ENCODE peak calls at places on chromosome 14, in nine cellular contexts. F is fibroblast of lung; U is mesenchymal stem cell; J is psoas muscle; I is left ventricle myocardium inferior; H is left lung; L is aorta; W is naive thymus-derived CD4-positive, alpha-beta T cell; X is body of pancreas. A is an unnamed sample. For H3K4me1, the result is how much of the 10 kb centered on the place peaks cover.

GRCh38 chr14:44170099-44170498 is 337.0 kb downstream of the FSCB start:
- DNase-seq in W (no peak), U (peak), J (no peak), X (no peak), L (no peak), I (no peak), H (no peak), F (peak), A (no peak)

GRCh38 chr14:35890308-35890707 is 64.2 kb downstream of the BRMS1L start:
- DNase-seq in L (no peak), I (no peak), U (no peak), H (no peak), J (no peak), W (no peak), F (no peak), X (no peak), A (no peak)

GRCh38 chr14:49962616-49963015 is 69.7 kb downstream of the ARF6 start:
- DNase-seq in X (no peak), H (no peak), U (no peak), F (no peak), W (no peak), L (no peak), I (no peak), J (no peak), A (no peak)

GRCh38 chr14:20327005-20327869 is 5.8 kb downstream of the CCNB1IP1 start:
- DNase-seq in U (peak), X (no peak), L (no peak), I (no peak), W (peak), J (no peak), F (peak), H (no peak), A (peak)

GRCh38 chr14:69262516-69262915 is 2.6 kb downstream of the GALNT16 start:
- DNase-seq in U (no peak), F (no peak), J (no peak), H (no peak), L (no peak), X (no peak), W (no peak), I (no peak), A (no peak)

GRCh38 chr14:55111122-55111705 is 17.8 kb upstream of the LGALS3 start:
- DNase-seq in W (no peak), J (no peak), I (no peak), X (no peak), H (no peak), U (no peak), F (no peak), L (no peak), A (no peak)

GRCh38 chr14:88804035-88804434 is 11.3 kb upstream of the EML5 start:
- DNase-seq in U (no peak), W (no peak), F (no peak), X (no peak), I (no peak), L (no peak), J (no peak), H (no peak), A (no peak)

GRCh38 chr14:100292301-100292775 is 13.9 kb downstream of the SLC25A29 start:
- DNase-seq in X (no peak), H (peak), F (no peak), L (peak), U (no peak), I (no peak), J (no peak), W (no peak), A (no peak)

GRCh38 chr14:60035177-60035576 is 56.5 kb upstream of the PCNX4 start:
- DNase-seq in U (no peak), H (no peak), I (no peak), J (no peak), W (no peak), F (no peak), L (no peak), X (no peak), A (no peak)

GRCh38 chr14:77158175-77158908 is 16.8 kb upstream of the ZDHHC22 start:
- DNase-seq in W (no peak), J (peak), U (peak), F (peak), L (peak), X (no peak), H (no peak), I (peak), A (no peak)

GRCh38 chr14:33570717-33571058 is 380.2 kb downstream of the EGLN3 start:
- DNase-seq in L (no peak), H (no peak), I (no peak), W (no peak), X (no peak), J (no peak), F (no peak), U (no peak), A (no peak)

GRCh38 chr14:35708072-35708471 is 101.0 kb downstream of the RALGAPA1 start:
- DNase-seq in J (no peak), W (no peak), X (no peak), L (no peak), H (no peak), U (no peak), F (no peak), I (no peak), A (no peak)

GRCh38 chr14:106845286-106846087 is 1319.1 kb downstream of the TMEM121 start:
- DNase-seq in W (peak), H (peak), X (peak), J (no peak), U (no peak), I (no peak), F (no peak), L (no peak), A (peak)

GRCh38 chr14:81323621-81324400 is 76.3 kb downstream of the STON2 start:
- DNase-seq in J (no peak), X (no peak), F (no peak), W (no peak), I (no peak), L (no peak), U (no peak), H (peak), A (no peak)

GRCh38 chr14:32217301-32217700 is 14.2 kb upstream of the RNU6-8 start:
- DNase-seq in W (no peak), L (no peak), X (no peak), J (no peak), F (no peak), I (no peak), U (no peak), H (no peak), A (no peak)

GRCh38 chr14:81137316-81137715 is 83.4 kb downstream of the GTF2A1 start:
- DNase-seq in I (no peak), U (peak), F (peak), H (no peak), X (no peak), W (no peak), J (no peak), L (no peak), A (no peak)

GRCh38 chr14:101291390-101291789 is 269.9 kb upstream of the DIO3 start:
- DNase-seq in I (no peak), W (no peak), U (no peak), L (no peak), F (no peak), X (no peak), H (no peak), J (no peak), A (no peak)

GRCh38 chr14:80959448-80960006 is 4.1 kb downstream of the TSHR start:
- DNase-seq in U (peak), L (no peak), H (no peak), X (no peak), J (no peak), I (no peak), F (no peak), W (peak), A (peak)

GRCh38 chr14:91331761-91332447 is 85.7 kb downstream of the CCDC88C start:
- DNase-seq in H (peak), J (no peak), X (no peak), L (no peak), W (no peak), U (no peak), F (no peak), I (peak), A (no peak)

GRCh38 chr14:93207468-93208308 is 632 bp downstream of the UBR7 start:
- DNase-seq in H (no peak), X (peak), J (no peak), L (no peak), I (peak), W (no peak), F (peak), U (peak), A (peak)

GRCh38 chr14:84003316-84003715 is 1526.6 kb upstream of the FLRT2 start:
- DNase-seq in I (no peak), L (no peak), X (no peak), W (no peak), U (no peak), F (no peak), H (no peak), J (no peak), A (no peak)

GRCh38 chr14:89444044-89444443 is 27.0 kb upstream of the FOXN3 start:
- DNase-seq in W (no peak), X (no peak), J (no peak), U (no peak), F (no peak), H (no peak), I (no peak), L (no peak), A (peak)

GRCh38 chr14:93160353-93160801 is 24.3 kb downstream of the MOAP1 start:
- DNase-seq in H (peak), J (no peak), I (no peak), F (no peak), U (no peak), X (peak), L (no peak), W (no peak), A (no peak)

GRCh38 chr14:34699873-34700621 is 14.3 kb downstream of the CFL2 start:
- DNase-seq in X (no peak), J (no peak), H (no peak), W (no peak), L (no peak), U (peak), F (peak), I (no peak), A (no peak)

GRCh38 chr14:22163051-22163450 is 426.0 kb downstream of the DAD1 start:
- DNase-seq in J (no peak), W (peak), F (peak), U (peak), I (no peak), X (no peak), L (no peak), H (no peak), A (peak)

GRCh38 chr14:60649815-60650381 is 621 bp upstream of the SIX1 start:
- DNase-seq in W (no peak), H (no peak), U (no peak), J (no peak), X (no peak), F (peak), L (no peak), I (no peak), A (no peak)

GRCh38 chr14:93655078-93655750 is 133.1 kb downstream of the PRIMA1 start:
- DNase-seq in L (no peak), H (no peak), I (no peak), U (peak), J (no peak), W (no peak), F (peak), X (peak), A (peak)

GRCh38 chr14:88043523-88043922 is 38.6 kb downstream of the GPR65 start:
- DNase-seq in U (no peak), L (no peak), I (no peak), F (no peak), J (no peak), W (no peak), X (no peak), H (no peak), A (no peak)

GRCh38 chr14:62269204-62269603 is 507.0 kb downstream of the SNAPC1 start:
- DNase-seq in U (peak), L (no peak), X (no peak), J (no peak), F (peak), H (no peak), W (no peak), I (no peak), A (no peak)

GRCh38 chr14:64971890-64972785 is at the start of gene RAB15:
- DNase-seq in H (peak), W (peak), U (peak), L (peak), X (peak), F (no peak), I (peak), J (peak), A (peak)

GRCh38 chr14:65428691-65429090 is 16.2 kb downstream of the FUT8 start:
- DNase-seq in J (no peak), L (no peak), F (no peak), X (no peak), W (no peak), I (no peak), H (no peak), U (no peak), A (no peak)

GRCh38 chr14:69479696-69480095 is 4.8 kb upstream of the PLEKHD1 start:
- DNase-seq in F (no peak), H (no peak), X (no peak), L (no peak), J (no peak), U (no peak), W (no peak), I (no peak), A (no peak)

GRCh38 chr14:101183376-101184103 is 280.0 kb upstream of the RTL1 start:
- DNase-seq in L (no peak), H (peak), F (peak), W (no peak), X (no peak), U (no peak), I (no peak), J (no peak), A (no peak)

GRCh38 chr14:83287300-83287699 is 1753.6 kb upstream of the SEL1L start:
- DNase-seq in L (no peak), I (no peak), W (no peak), H (no peak), J (no peak), X (no peak), F (no peak), U (no peak), A (no peak)

GRCh38 chr14:77275041-77275854 is 4.2 kb upstream of the NGB start:
- DNase-seq in U (no peak), X (no peak), J (no peak), L (peak), F (no peak), I (no peak), W (no peak), H (no peak), A (no peak)

GRCh38 chr14:61430066-61430757 is 108.8 kb downstream of the PRKCH start:
- DNase-seq in U (no peak), J (no peak), H (no peak), W (no peak), L (no peak), F (no peak), X (no peak), I (no peak), A (no peak)

GRCh38 chr14:34013714-34014055 is 62.8 kb upstream of the EGLN3 start:
- DNase-seq in J (no peak), X (no peak), I (no peak), L (no peak), U (no peak), W (no peak), H (no peak), F (no peak), A (no peak)

GRCh38 chr14:49950275-49951250 is 57.7 kb downstream of the ARF6 start:
- DNase-seq in L (no peak), U (no peak), J (no peak), I (no peak), W (no peak), H (no peak), X (peak), F (no peak), A (no peak)

GRCh38 chr14:84065811-84066210 is 1464.1 kb upstream of the FLRT2 start:
- DNase-seq in F (no peak), W (no peak), J (no peak), I (no peak), U (no peak), H (no peak), L (no peak), X (no peak), A (no peak)

DNA sequence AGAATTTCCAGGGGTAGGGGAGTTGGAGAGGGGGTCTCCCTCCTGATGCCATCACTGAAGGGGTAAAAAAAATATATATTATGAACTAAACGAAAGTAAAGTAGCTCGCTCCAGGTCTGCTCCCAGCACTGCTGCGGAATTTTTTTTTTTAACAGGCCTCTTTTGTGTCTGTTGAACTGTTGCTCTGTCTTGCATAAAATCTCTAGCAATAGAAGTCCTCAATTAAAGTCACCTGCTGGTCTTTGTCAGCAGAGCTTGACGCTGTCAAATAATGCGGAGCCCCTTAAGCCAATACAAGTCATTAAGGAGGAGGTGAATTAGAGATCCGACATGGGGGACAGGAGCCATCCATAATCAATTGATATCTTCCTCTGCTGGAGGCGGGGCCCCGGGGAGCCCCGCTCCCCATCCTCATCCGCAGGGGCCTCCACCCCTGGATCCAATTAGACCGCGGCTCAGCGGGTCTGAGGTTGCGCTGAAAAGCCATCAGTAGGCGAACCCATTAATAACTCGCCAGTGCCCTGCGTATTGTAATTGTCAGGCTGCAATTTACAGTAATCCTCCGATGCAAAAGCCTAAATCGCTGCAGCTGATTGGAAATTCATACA is 85.6 kb downstream of the DICER1 start:
- DNase-seq in J (no peak), W (no peak), I (no peak), L (no peak), H (no peak), X (no peak), F (no peak), U (no peak), A (no peak)
- H3K4me1 ChIP-seq in J (under half), W (under half), I (under half), L (under half), H (under half), X (under half), F (under half), U (under half), A (under half)

DNA sequence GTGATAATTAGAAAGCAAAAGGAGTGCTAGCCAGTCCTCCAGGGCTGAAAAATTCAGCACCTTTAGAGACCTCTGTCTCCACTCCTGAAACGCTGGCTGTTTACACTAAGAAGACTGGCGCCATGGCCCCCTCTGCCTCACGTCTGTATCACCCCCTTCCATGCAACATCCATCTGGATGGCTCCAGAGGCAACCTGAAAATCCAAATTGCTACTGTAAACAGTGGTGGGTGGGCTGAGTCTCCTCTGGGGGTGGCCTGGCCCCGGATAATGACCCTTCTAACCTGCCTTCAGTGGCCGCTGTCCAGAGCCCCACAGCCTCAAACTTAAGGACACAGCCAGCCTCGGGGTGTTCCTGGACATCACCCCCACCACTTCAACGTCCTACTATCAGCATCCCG is 1.4 kb downstream of the PRKD1 start:
- DNase-seq in H (no peak), F (no peak), L (no peak), W (no peak), J (no peak), X (no peak), I (no peak), U (no peak), A (no peak)
- H3K4me3 ChIP-seq in H (peak), F (peak), L (peak), W (no peak), J (peak), X (peak), I (peak), U (peak), A (no peak)

GRCh38 chr14:72332871-72333270 is 400.6 kb downstream of the RGS6 start:
- DNase-seq in L (no peak), X (no peak), J (no peak), W (no peak), I (no peak), H (no peak), F (no peak), U (no peak), A (no peak)
- H3K27ac ChIP-seq in L (no peak), X (no peak), J (no peak), W (no peak), I (no peak), H (no peak), F (no peak), U (no peak), A (no peak)

DNA sequence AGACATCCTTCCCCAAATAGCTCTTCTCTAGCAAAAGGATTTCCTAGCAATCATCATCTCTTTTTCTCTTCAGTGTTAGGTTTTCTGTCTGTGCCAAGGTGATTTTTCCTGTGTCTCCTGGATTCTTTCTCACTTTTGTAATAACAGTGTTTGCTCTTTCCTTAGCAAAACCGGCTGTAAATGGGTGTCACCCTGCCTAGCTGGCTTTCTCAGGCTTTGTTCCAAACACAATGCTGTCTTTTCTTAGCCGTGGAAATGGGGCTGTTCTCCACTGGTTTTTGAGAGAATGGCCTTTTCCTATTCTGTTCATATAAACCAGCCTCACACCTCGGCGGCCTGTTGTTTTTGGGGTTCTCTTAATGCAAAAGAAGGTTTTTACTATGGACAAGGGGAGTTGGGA is 21.9 kb downstream of the JDP2 start:
- DNase-seq in F (no peak), H (no peak), X (no peak), L (no peak), J (no peak), I (no peak), U (no peak), W (no peak), A (no peak)
- H3K4me1 ChIP-seq in F (under half), H (half or more), X (half or more), L (under half), J (half or more), I (half or more), U (under half), W (under half), A (under half)

DNA sequence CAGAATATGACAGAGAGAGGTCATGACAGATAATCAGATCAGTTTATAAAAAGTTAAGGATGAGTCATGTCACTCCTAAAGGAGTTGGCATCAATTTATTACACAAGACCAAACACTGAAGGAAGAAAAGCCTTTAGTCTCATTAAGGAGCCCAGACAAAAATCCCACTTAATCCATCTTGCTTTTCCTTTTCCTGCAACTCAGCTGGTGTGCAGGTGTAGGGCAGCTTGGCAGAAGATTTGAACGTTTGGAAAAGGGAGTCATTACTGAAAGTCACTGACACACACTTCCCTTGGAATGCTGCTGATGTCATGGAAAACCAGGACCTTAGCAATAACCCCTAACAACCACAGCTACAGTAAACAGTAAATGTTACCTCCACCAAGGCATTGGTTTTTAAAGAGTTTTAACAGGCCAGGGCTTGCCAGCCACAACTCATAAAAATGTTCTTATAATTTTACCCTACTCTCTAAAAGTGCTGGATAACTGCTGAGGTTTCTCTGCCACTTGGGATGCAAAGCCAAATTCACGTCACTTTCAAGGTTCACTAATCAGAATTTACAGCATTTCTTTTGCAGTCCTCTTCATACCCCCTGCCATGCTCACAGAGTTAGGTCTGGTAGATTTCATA is 320.6 kb downstream of the RAD51B start:
- DNase-seq in J (no peak), U (peak), H (no peak), I (no peak), X (peak), W (no peak), F (peak), L (no peak), A (no peak)
- H3K4me3 ChIP-seq in J (no peak), U (peak), H (no peak), I (no peak), X (no peak), W (no peak), F (no peak), L (no peak), A (no peak)

DNA sequence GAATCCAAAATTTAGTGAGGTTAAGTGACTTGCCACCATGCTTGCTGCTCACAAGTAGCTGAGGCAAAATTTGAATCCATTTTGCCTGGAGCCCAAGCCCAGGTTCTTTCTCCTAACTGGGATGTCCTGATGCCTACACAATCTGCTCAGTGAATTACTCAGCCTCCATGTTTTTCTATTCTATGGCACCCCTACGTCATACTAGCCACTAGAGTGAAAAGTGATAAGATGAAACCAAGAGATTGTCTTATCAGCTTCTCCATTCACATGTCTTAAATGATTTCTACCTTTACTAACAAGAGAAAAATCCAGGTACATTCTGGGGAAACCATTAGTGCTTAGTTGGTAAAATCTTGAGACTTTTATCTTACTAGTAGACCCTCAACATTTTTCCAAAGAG is 720.1 kb downstream of the DIO2 start:
- DNase-seq in H (no peak), W (no peak), L (no peak), J (no peak), F (no peak), X (no peak), U (no peak), I (no peak), A (no peak)
- H3K27ac ChIP-seq in H (no peak), W (no peak), L (no peak), J (no peak), F (no peak), X (no peak), U (no peak), I (no peak), A (no peak)